ENCODE peak calls at places on chromosomes 11 and 22, in four cellular contexts. D is K562, K is HepG2, Q is GM12878. H is an unnamed sample.

GRCh38 chr22:50656122-50657070 is 16.2 kb upstream of the SHANK3 start:
- DNase-seq in D (no peak), K (peak; percentile 58), Q (no peak), H (no peak)

GRCh38 chr22:23219787-23220484 is 39.6 kb downstream of the BCR start:
- DNase-seq in D (peak; percentile 90), K (no peak), Q (peak; percentile 67), H (no peak)

GRCh38 chr11:126310992-126311310 is 7.1 kb downstream of the DCPS start:
- DNase-seq in D (no peak), K (no peak), Q (no peak), H (no peak)

GRCh38 chr22:36331306-36331911 is 56.4 kb downstream of the MYH9 start:
- DNase-seq in D (peak; percentile 49), K (peak; percentile 75), Q (peak; percentile 81), H (peak; percentile 71)

GRCh38 chr11:97445561-97445960 is 1055.7 kb downstream of the JRKL start:
- DNase-seq in D (no peak), K (no peak), Q (no peak), H (peak; percentile 4)

GRCh38 chr22:22406445-22406844 is 102.1 kb downstream of the ZNF280B start:
- DNase-seq in D (peak; percentile 21), K (no peak), Q (no peak), H (no peak)

GRCh38 chr11:108873305-108873704 is 208.4 kb downstream of the DDX10 start:
- DNase-seq in D (no peak), K (no peak), Q (no peak), H (no peak)

GRCh38 chr11:88651556-88651955 is 314.0 kb upstream of the CTSC start:
- DNase-seq in D (no peak), K (no peak), Q (no peak), H (no peak)

GRCh38 chr22:28444659-28445058 is 235.0 kb downstream of the TTC28 start:
- DNase-seq in D (no peak), K (no peak), Q (no peak), H (no peak)

GRCh38 chr11:132072044-132072879 is 701.8 kb downstream of the NTM start:
- DNase-seq in D (no peak), K (no peak), Q (no peak), H (no peak)

GRCh38 chr11:104073950-104074349 is 37.5 kb downstream of the DDI1 start:
- DNase-seq in D (no peak), K (no peak), Q (peak; percentile 19), H (peak; percentile 23)

GRCh38 chr11:67450796-67451657 is 1.5 kb downstream of the GPR152 start:
- DNase-seq in D (no peak), K (no peak), Q (no peak), H (no peak)

GRCh38 chr11:117633186-117633585 is 163.8 kb downstream of the DSCAML1 start:
- DNase-seq in D (no peak), K (no peak), Q (no peak), H (no peak)

GRCh38 chr22:21102659-21103267 is 57.0 kb downstream of the LRRC74B start:
- DNase-seq in D (peak; percentile 100), K (peak; percentile 73), Q (no peak), H (peak; percentile 96)

GRCh38 chr22:35629406-35630234 is 12.5 kb upstream of the MB start:
- DNase-seq in D (peak; percentile 31), K (no peak), Q (peak; percentile 61), H (peak; percentile 64)

GRCh38 chr11:16902979-16903378 is 111.2 kb downstream of the PLEKHA7 start:
- DNase-seq in D (no peak), K (no peak), Q (peak; percentile 65), H (no peak)

GRCh38 chr11:11555228-11555627 is 66.6 kb downstream of the GALNT18 start:
- DNase-seq in D (no peak), K (no peak), Q (no peak), H (no peak)

GRCh38 chr22:40609216-40609615 is 27.3 kb downstream of the MRTFA start:
- DNase-seq in D (no peak), K (no peak), Q (no peak), H (no peak)

GRCh38 chr11:13023423-13023822 is 14.3 kb downstream of the RASSF10 start:
- DNase-seq in D (no peak), K (no peak), Q (no peak), H (no peak)

GRCh38 chr22:25930710-25931353 is 188.8 kb downstream of the MYO18B start:
- DNase-seq in D (no peak), K (no peak), Q (no peak), H (no peak)

GRCh38 chr11:31106963-31107576 is 262.5 kb downstream of the DCDC1 start:
- DNase-seq in D (peak; percentile 43), K (peak; percentile 50), Q (no peak), H (peak; percentile 92)

GRCh38 chr11:69344570-69345145 is 50.7 kb downstream of the MYEOV start:
- DNase-seq in D (no peak), K (no peak), Q (no peak), H (no peak)

GRCh38 chr11:76654310-76654851 is 16.2 kb downstream of the LRRC32 start:
- DNase-seq in D (peak; percentile 81), K (no peak), Q (no peak), H (no peak)

GRCh38 chr11:83156996-83157754 is at the start of gene PCF11:
- DNase-seq in D (no peak), K (no peak), Q (no peak), H (no peak)

DNA sequence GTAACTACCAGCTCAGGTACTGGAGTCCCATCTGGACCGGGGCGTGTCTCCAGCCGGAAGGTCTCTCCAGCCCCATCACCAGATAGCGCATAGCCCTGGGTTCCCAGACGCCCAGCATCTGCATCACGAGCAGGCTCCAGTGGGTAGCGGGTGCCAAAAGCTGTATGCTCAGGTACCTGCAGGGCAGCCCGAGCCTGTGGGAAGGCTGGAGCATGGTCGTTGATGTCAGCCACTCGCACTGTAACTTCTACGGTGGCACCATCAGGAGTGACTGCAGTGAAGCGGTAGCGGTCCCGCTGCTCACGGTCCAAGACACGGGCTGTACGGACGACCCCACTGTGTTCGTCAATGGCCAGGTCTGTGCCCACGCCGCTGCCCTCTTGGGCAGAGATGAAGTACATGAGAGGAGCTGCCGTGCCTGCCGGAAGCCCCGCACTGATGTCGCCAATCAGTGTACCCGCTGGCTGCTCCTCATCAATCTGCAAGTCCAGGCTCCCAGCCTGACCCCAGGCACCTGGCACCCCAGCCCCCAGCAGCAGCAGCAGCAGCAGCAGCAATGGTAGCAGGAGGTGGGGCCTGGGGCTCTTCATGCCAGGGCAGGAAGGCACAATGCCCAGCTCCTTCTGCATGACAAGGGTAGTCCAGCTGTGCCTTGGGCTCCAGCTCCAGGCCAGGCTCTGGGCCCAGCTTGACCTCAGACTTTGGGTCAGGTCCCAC is 14.5 kb downstream of the DCHS1 start:
- DNase-seq in D (no peak), K (no peak), Q (no peak), H (no peak)
- H3K27ac ChIP-seq in D (no peak overlapping the region), K (no peak overlapping the region), Q (no peak overlapping the region), H (no peak overlapping the region)

DNA sequence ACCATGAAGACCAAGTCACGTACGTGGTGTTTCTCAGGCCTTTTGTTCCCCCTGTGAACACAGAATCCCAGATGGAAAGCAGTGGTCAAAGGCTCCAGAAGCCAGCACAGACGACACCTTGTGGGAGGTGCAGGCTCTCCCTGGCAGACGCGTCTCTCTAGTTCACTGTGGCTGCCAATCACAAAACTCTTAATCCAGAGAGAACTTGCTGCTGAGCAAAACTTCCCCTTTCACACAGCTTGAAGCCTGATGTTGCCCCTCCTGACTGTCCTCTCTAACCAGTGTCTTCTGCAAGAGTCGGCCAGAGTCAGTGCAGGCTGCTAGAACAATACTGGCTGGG is 67.1 kb downstream of the PIWIL3 start:
- DNase-seq in D (no peak), K (no peak), Q (no peak), H (peak; percentile 46)
- TF ChIP-seq JUNB in D (no peak), K (no peak), Q (no peak), H (no peak)

GRCh38 chr11:121394785-121395184 is 57.3 kb upstream of the SORL1 start:
- DNase-seq in D (no peak), K (no peak), Q (no peak), H (no peak)

GRCh38 chr11:121391914-121392313 is 60.2 kb upstream of the SORL1 start:
- DNase-seq in D (no peak), K (no peak), Q (no peak), H (no peak)

GRCh38 chr11:121385693-121386092 is 66.4 kb upstream of the SORL1 start:
- DNase-seq in D (no peak), K (no peak), Q (no peak), H (no peak)

GRCh38 chr11:121393855-121394254 is 58.3 kb upstream of the SORL1 start:
- DNase-seq in D (no peak), K (peak; percentile 7), Q (no peak), H (no peak)

DNA sequence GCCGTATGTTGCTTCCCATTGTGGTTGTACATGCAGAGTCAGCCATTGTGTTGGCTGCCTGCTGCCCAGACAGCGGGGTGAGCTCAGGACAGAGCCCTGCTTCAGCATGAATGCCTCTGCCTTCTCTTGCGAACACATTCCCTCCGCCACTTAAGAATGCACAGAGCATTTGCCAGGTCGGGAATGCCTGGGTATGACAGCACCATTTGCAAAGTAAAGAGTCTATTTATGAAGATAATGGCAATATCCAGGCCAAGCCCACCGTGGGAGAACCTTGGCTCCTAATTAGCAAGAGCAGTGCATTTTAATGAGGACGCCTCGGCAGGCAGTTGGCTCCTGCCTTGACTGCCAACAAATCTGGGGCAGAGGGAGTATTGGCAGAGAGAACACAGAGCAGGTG is 62.5 kb upstream of the SORL1 start:
- DNase-seq in D (no peak), K (no peak), Q (no peak), H (peak; percentile 55)
- TF ChIP-seq EZH2 in D (no peak), K (no peak), Q (no peak), H (no peak)

DNA sequence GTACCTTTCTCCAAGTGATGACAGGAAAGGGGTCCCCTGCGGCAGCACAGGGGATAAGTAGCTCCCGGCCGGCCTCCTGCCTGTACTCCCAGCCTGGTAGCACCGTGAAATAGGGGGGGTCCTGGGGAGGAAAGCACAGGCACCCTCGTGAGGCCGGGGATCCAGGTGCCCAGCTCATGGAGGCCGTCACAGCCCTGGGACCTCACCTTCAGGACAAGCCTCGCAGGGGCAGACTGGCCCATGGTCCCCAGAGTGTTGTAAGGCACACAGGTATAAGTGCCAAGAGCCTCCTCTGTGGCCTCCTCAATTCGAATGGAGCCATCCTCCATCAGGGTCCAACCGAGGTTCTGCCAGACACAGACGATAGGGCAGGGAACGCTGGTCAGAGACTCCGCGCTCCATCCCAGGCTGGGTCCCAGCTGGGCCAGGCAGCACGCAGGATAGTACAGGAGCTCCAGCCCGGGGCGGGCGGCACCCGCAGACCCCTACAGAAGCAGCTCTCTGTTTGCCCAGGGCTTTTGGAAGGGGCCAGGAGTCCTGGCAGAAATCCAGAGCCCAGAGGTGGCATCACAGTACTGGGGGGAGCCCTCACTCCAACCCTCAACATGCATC is 25.2 kb downstream of the IGSF9B start:
- DNase-seq in D (no peak), K (no peak), Q (no peak), H (no peak)
- H3K27ac ChIP-seq in D (no peak overlapping the region), K (no peak overlapping the region), Q (no peak overlapping the region), H (no peak overlapping the region)

GRCh38 chr11:64524534-64525042 is 66.4 kb upstream of the SLC22A12 start:
- DNase-seq in D (no peak), K (no peak), Q (no peak), H (no peak)
- TF ChIP-seq JUNB in D (no peak), K (no peak), Q (no peak), H (no peak)

GRCh38 chr22:42353883-42354727 is 78.1 kb downstream of the NFAM1 start:
- DNase-seq in D (no peak), K (no peak), Q (no peak), H (peak; percentile 84)
- TF ChIP-seq EZH2 in D (no peak), K (no peak), Q (no peak), H (no peak)

GRCh38 chr22:39355080-39355479 is 5.3 kb downstream of the SYNGR1 start:
- DNase-seq in D (no peak), K (no peak), Q (no peak), H (no peak)
- H3K27ac ChIP-seq in D (no peak overlapping the region), K (no peak overlapping the region), Q (no peak overlapping the region), H (no peak overlapping the region)

H was measured in GM23338.